ENCODE peak calls at places on chromosomes 2 and 18, in four cellular contexts. M, N, T and O are unnamed samples.
A peak's percentile ranks its signal among the peaks of the same experiment; 100 is the strongest.

GRCh38 chr2:11473604-11474440 is 7.9 kb upstream of the E2F6 start:
- DNase-seq in M (no peak), N (no peak), T (no peak), O (no peak)

GRCh38 chr18:23623040-23623439 is 36.7 kb upstream of the NPC1 start:
- DNase-seq in M (no peak), N (no peak), T (no peak), O (no peak)

GRCh38 chr2:209984291-209984690 is 18.1 kb upstream of the RPE start:
- DNase-seq in M (no peak), N (no peak), T (no peak), O (no peak)

GRCh38 chr2:201642579-201643215 is 606 bp downstream of the TMEM237 start:
- DNase-seq in M (peak; percentile 67), N (peak; percentile 83), T (peak; percentile 1), O (peak; percentile 75)

GRCh38 chr2:118750959-118751565 is 96.4 kb downstream of the EN1 start:
- DNase-seq in M (no peak), N (peak; percentile 33), T (no peak), O (no peak)

GRCh38 chr2:55482186-55482945 is 37.2 kb upstream of the CFAP36 start:
- DNase-seq in M (peak; percentile 18), N (peak; percentile 24), T (no peak), O (peak; percentile 45)

GRCh38 chr18:28147674-28148171 is 29.2 kb downstream of the CDH2 start:
- DNase-seq in M (no peak), N (no peak), T (no peak), O (peak; percentile 85)

GRCh38 chr2:178891265-178891958 is 84.2 kb upstream of the TTN start:
- DNase-seq in M (peak; percentile 8), N (peak; percentile 73), T (peak; percentile 33), O (peak; percentile 63)

GRCh38 chr18:3916082-3916481 is 466.1 kb downstream of the TGIF1 start:
- DNase-seq in M (no peak), N (peak; percentile 24), T (no peak), O (no peak)

GRCh38 chr2:53575606-53576360 is 191.8 kb upstream of the CHAC2 start:
- DNase-seq in M (no peak), N (no peak), T (no peak), O (peak; percentile 11)

GRCh38 chr2:119442850-119443249 is 11.2 kb downstream of the TMEM37 start:
- DNase-seq in M (no peak), N (no peak), T (no peak), O (no peak)

GRCh38 chr18:61896767-61897166 is 4.0 kb upstream of the RNF152 start:
- DNase-seq in M (no peak), N (no peak), T (no peak), O (peak; percentile 20)

GRCh38 chr18:48622911-48623431 is 84.1 kb downstream of the CTIF start:
- DNase-seq in M (no peak), N (no peak), T (no peak), O (peak; percentile 61)

GRCh38 chr2:16438571-16439294 is 226.9 kb downstream of the CYRIA start:
- DNase-seq in M (no peak), N (peak; percentile 75), T (no peak), O (no peak)

GRCh38 chr2:136765256-136765735 is at the start of gene THSD7B:
- DNase-seq in M (no peak), N (no peak), T (no peak), O (no peak)

GRCh38 chr2:121187922-121188411 is 97.0 kb downstream of the TFCP2L1 start:
- DNase-seq in M (no peak), N (no peak), T (no peak), O (no peak)

GRCh38 chr2:231720971-231721640 is 12.8 kb downstream of the PTMA start:
- DNase-seq in M (no peak), N (no peak), T (peak; percentile 80), O (no peak)

GRCh38 chr2:234454433-234454832 is 42.4 kb downstream of the ARL4C start:
- DNase-seq in M (no peak), N (no peak), T (no peak), O (no peak)

GRCh38 chr2:48530033-48530804 is at the start of gene STON1:
- DNase-seq in M (peak; percentile 32), N (peak; percentile 64), T (no peak), O (peak; percentile 25)

GRCh38 chr2:209236369-209236768 is 187.5 kb upstream of the MAP2 start:
- DNase-seq in M (no peak), N (no peak), T (no peak), O (no peak)

GRCh38 chr2:184178229-184178628 is 420.1 kb upstream of the ZNF804A start:
- DNase-seq in M (no peak), N (no peak), T (no peak), O (no peak)

GRCh38 chr2:237625216-237625705 is 2.1 kb upstream of the LRRFIP1 start:
- DNase-seq in M (no peak), N (no peak), T (no peak), O (no peak)

GRCh38 chr2:217033191-217033590 is 173.3 kb upstream of the TNP1 start:
- DNase-seq in M (no peak), N (no peak), T (no peak), O (no peak)

GRCh38 chr2:65033178-65033577 is 23.0 kb upstream of the CEP68 start:
- DNase-seq in M (peak; percentile 29), N (peak; percentile 41), T (no peak), O (no peak)

GRCh38 chr2:96977631-96978195 is 8.7 kb downstream of the FAM178B start:
- DNase-seq in M (peak; percentile 35), N (peak; percentile 37), T (no peak), O (peak; percentile 79)

GRCh38 chr2:71898851-71899681 is 248.6 kb downstream of the CYP26B1 start:
- DNase-seq in M (no peak), N (peak; percentile 22), T (no peak), O (no peak)

GRCh38 chr2:229339613-229340012 is 68.5 kb upstream of the PID1 start:
- DNase-seq in M (no peak), N (no peak), T (no peak), O (no peak)

GRCh38 chr2:105929506-105929905 is 184.8 kb downstream of the NCK2 start:
- DNase-seq in M (no peak), N (no peak), T (no peak), O (no peak)

GRCh38 chr2:27730980-27731691 is 40.4 kb upstream of the MRPL33 start:
- DNase-seq in M (no peak), N (no peak), T (no peak), O (no peak)

GRCh38 chr2:120892271-120892966 is 156.8 kb downstream of the GLI2 start:
- DNase-seq in M (no peak), N (no peak), T (no peak), O (no peak)

GRCh38 chr18:9787126-9787525 is 79.0 kb downstream of the RAB31 start:
- DNase-seq in M (no peak), N (no peak), T (no peak), O (peak; percentile 20)

GRCh38 chr2:46716806-46717732 is 198.5 kb downstream of the MCFD2 start:
- DNase-seq in M (no peak), N (no peak), T (no peak), O (peak; percentile 44)

GRCh38 chr2:227862741-227863588 is 8.5 kb upstream of the DAW1 start:
- DNase-seq in M (peak; percentile 88), N (no peak), T (no peak), O (peak; percentile 83)

GRCh38 chr2:130363479-130363878 is 7.6 kb downstream of the PTPN18 start:
- DNase-seq in M (no peak), N (no peak), T (no peak), O (no peak)

GRCh38 chr18:44885507-44885906 is 204.8 kb downstream of the SETBP1 start:
- DNase-seq in M (no peak), N (no peak), T (no peak), O (no peak)

GRCh38 chr2:157741819-157742484 is 113.3 kb upstream of the ACVR1C start:
- DNase-seq in M (no peak), N (peak; percentile 17), T (no peak), O (no peak)
- TF ChIP-seq CEBPB in M (no peak), N (no peak), T (no peak), O (no peak)

GRCh38 chr2:170881840-170882239 is 47.2 kb upstream of the GORASP2 start:
- DNase-seq in M (no peak), N (no peak), T (no peak), O (no peak)

GRCh38 chr2:170878505-170878904 is 50.5 kb upstream of the GORASP2 start:
- DNase-seq in M (no peak), N (no peak), T (no peak), O (no peak)

GRCh38 chr2:170873035-170873692 is 55.9 kb upstream of the GORASP2 start:
- DNase-seq in M (peak; percentile 84), N (peak; percentile 91), T (peak; percentile 24), O (peak; percentile 59)

GRCh38 chr2:170882758-170883157 is 46.3 kb upstream of the GORASP2 start:
- DNase-seq in M (no peak), N (no peak), T (no peak), O (no peak)

GRCh38 chr2:170878061-170878460 is 51.0 kb upstream of the GORASP2 start:
- DNase-seq in M (no peak), N (no peak), T (no peak), O (peak; percentile 39)
- TF ChIP-seq RCOR1 in M (no peak), N (no peak), T (no peak), O (no peak)

GRCh38 chr18:42274488-42275137 is 319.6 kb downstream of the PIK3C3 start:
- DNase-seq in M (no peak), N (no peak), T (no peak), O (peak; percentile 10)
- TF ChIP-seq CEBPB in M (no peak), N (no peak), T (no peak), O (no peak)

GRCh38 chr2:240798327-240798905 is 21.6 kb downstream of the KIF1A start:
- DNase-seq in M (no peak), N (no peak), T (no peak), O (no peak)

GRCh38 chr2:240797500-240797895 is 22.5 kb downstream of the KIF1A start:
- DNase-seq in M (no peak), N (no peak), T (no peak), O (no peak)

GRCh38 chr2:240799183-240799740 is 20.8 kb downstream of the KIF1A start:
- DNase-seq in M (no peak), N (no peak), T (no peak), O (no peak)

GRCh38 chr2:240797914-240798313 is 22.1 kb downstream of the KIF1A start:
- DNase-seq in M (no peak), N (no peak), T (no peak), O (no peak)

DNA sequence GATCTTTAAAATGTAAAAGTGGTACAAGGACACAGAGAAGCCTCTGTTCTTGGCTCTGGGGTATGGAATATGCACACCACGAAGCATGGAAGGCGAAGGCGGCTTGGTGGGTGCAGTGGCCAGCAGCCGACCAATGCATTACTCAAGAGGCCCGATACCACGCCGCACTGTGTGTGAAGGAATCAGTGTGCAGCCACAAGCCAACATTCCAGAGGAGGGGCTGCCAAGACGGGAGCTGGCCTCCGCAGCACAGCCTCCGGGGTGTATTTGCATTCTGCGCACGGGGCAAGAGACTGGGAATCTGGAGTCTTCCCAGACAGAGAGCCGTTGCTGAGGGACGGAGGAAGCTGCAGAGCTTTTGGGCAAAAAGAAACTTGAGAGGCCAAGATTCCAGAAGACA is 19.8 kb downstream of the KIF1A start:
- DNase-seq in M (no peak), N (no peak), T (no peak), O (peak; percentile 3)
- TF ChIP-seq RCOR1 in M (no peak), N (no peak), T (no peak), O (no peak)

GRCh38 chr18:79755496-79756142 is 42.1 kb upstream of the KCNG2 start:
- DNase-seq in M (no peak), N (no peak), T (no peak), O (no peak)
- TF ChIP-seq CEBPB in M (no peak), N (no peak), T (no peak), O (no peak)